ENCODE peak calls at places on chromosome 20, in six cellular contexts. O is H9; Z is ELF-1; V is AG04449; N is osteocyte; R is activated CD8-positive, alpha-beta T cell treated with anti-CD3 and anti-CD28 coated beads, Interleukin-2, amount 10 ng/mL, durations not matched to agents 7 days and 5 days. B is an unnamed sample.

GRCh38 chr20:32036716-32037355 is 15.2 kb upstream of the HCK start:
- DNase-seq in N (no peak), R (no peak), Z (no peak), V (no peak), O (no peak), B (peak)

GRCh38 chr20:11849976-11850670 is 67.6 kb upstream of the BTBD3 start:
- DNase-seq in V (no peak), O (no peak), R (no peak), Z (no peak), N (no peak), B (peak)

GRCh38 chr20:20493701-20494100 is 125.8 kb downstream of the INSM1 start:
- DNase-seq in O (no peak), V (no peak), R (no peak), Z (no peak), N (no peak), B (no peak)

GRCh38 chr20:54173653-54174451 is at the start of gene CYP24A1:
- DNase-seq in N (no peak), Z (peak), O (peak), R (no peak), V (no peak), B (peak)

GRCh38 chr20:728022-728944 is 40.0 kb downstream of the SLC52A3 start:
- DNase-seq in N (no peak), R (peak), O (peak), V (no peak), Z (peak), B (peak)

GRCh38 chr20:59606566-59606965 is 2.2 kb downstream of the PHACTR3 start:
- DNase-seq in V (no peak), Z (no peak), O (no peak), R (no peak), N (no peak), B (no peak)

GRCh38 chr20:54350415-54350814 is 125.0 kb upstream of the DOK5 start:
- DNase-seq in O (no peak), Z (no peak), R (no peak), N (no peak), V (no peak), B (no peak)

GRCh38 chr20:15965165-15965564 is 608.1 kb downstream of the KIF16B start:
- DNase-seq in R (no peak), Z (no peak), N (no peak), O (no peak), V (no peak), B (no peak)

GRCh38 chr20:60117040-60117439 is 158.8 kb downstream of the CDH26 start:
- DNase-seq in Z (no peak), V (peak), R (no peak), O (no peak), N (no peak), B (peak)

GRCh38 chr20:12573428-12573827 is 435.3 kb upstream of the SPTLC3 start:
- DNase-seq in N (no peak), R (no peak), Z (no peak), V (no peak), O (no peak), B (no peak)

GRCh38 chr20:17615645-17616479 is 46.0 kb downstream of the DSTN start:
- DNase-seq in N (peak), Z (no peak), R (no peak), O (no peak), V (no peak), B (peak)

GRCh38 chr20:347640-348484 is 951 bp downstream of the NRSN2 start:
- DNase-seq in N (peak), Z (peak), R (peak), O (peak), V (no peak), B (peak)

GRCh38 chr20:51463560-51463959 is 79.0 kb downstream of the NFATC2 start:
- DNase-seq in O (no peak), N (no peak), V (no peak), Z (no peak), R (no peak), B (no peak)

GRCh38 chr20:41475507-41475906 is 108.9 kb upstream of the EMILIN3 start:
- DNase-seq in R (no peak), Z (no peak), O (no peak), V (no peak), N (no peak), B (peak)

GRCh38 chr20:22833851-22834250 is 201.3 kb upstream of the SSTR4 start:
- DNase-seq in N (no peak), R (no peak), O (no peak), Z (no peak), V (no peak), B (no peak)

GRCh38 chr20:49267327-49267726 is 10.5 kb downstream of the ZNFX1 start:
- DNase-seq in N (no peak), R (no peak), V (no peak), Z (no peak), O (no peak), B (no peak)

GRCh38 chr20:21498646-21499045 is 15.2 kb downstream of the NKX2-2 start:
- DNase-seq in R (no peak), N (no peak), O (no peak), V (no peak), Z (no peak), B (no peak)

GRCh38 chr20:63955281-63955845 is 853 bp downstream of the UCKL1 start:
- DNase-seq in V (no peak), O (no peak), N (no peak), R (no peak), Z (peak), B (peak)

GRCh38 chr20:13009682-13010406 is 1.1 kb downstream of the SPTLC3 start:
- DNase-seq in R (no peak), Z (no peak), V (peak), N (no peak), O (no peak), B (peak)

GRCh38 chr20:45630366-45630765 is 718 bp downstream of the WFDC9 start:
- DNase-seq in R (no peak), V (no peak), Z (no peak), O (no peak), N (no peak), B (no peak)

GRCh38 chr20:23049201-23049932 is at the start of gene THBD:
- DNase-seq in Z (peak), V (no peak), R (no peak), N (no peak), O (peak), B (peak)

GRCh38 chr20:54197621-54198604 is 10.0 kb upstream of the PFDN4 start:
- DNase-seq in N (no peak), V (peak), R (no peak), O (no peak), Z (no peak), B (peak)

GRCh38 chr20:38303908-38304379 is at the start of gene BPI:
- DNase-seq in R (no peak), O (no peak), V (no peak), N (no peak), Z (no peak), B (peak)

GRCh38 chr20:44442298-44443070 is 33.2 kb upstream of the TTPAL start:
- DNase-seq in O (no peak), R (no peak), N (no peak), Z (no peak), V (no peak), B (peak)

GRCh38 chr20:59985864-59986263 is 27.6 kb downstream of the CDH26 start:
- DNase-seq in O (no peak), Z (no peak), R (peak), V (no peak), N (peak), B (peak)

B was measured in NB4.